ENCODE peak calls at places on chromosome X, in four cellular contexts. E is NT2/D1, L is H1, D is GM12878. A is an unnamed sample.

GRCh38 chrX:102985182-102985581 is 48.1 kb downstream of the RAB40AL start:
- DNase-seq in E (no peak), L (no peak), D (no peak), A (no peak)

GRCh38 chrX:153301746-153302145 is 19.8 kb downstream of the PNMA6F start:
- DNase-seq in E (no peak), L (no peak), D (no peak), A (no peak)

GRCh38 chrX:119698835-119699234 is 5.9 kb upstream of the SEPTIN6 start:
- DNase-seq in E (peak; percentile 81), L (no peak), D (no peak), A (peak; percentile 70)

GRCh38 chrX:44951572-44952067 is 78.6 kb downstream of the KDM6A start:
- DNase-seq in E (no peak), L (no peak), D (no peak), A (no peak)

GRCh38 chrX:119381349-119381944 is 17.7 kb upstream of the SLC25A43 start:
- DNase-seq in E (no peak), L (no peak), D (no peak), A (no peak)

GRCh38 chrX:38109042-38109904 is 102.9 kb downstream of the SYTL5 start:
- DNase-seq in E (no peak), L (no peak), D (no peak), A (no peak)

GRCh38 chrX:49060914-49061313 is 2.1 kb downstream of the CCDC120 start:
- DNase-seq in E (no peak), L (no peak), D (no peak), A (no peak)

GRCh38 chrX:17860811-17861495 is at the start of gene RAI2:
- DNase-seq in E (no peak), L (peak; percentile 51), D (no peak), A (peak; percentile 40)

GRCh38 chrX:11016728-11017127 is 94.4 kb upstream of the HCCS start:
- DNase-seq in E (no peak), L (no peak), D (no peak), A (no peak)

GRCh38 chrX:17030092-17030491 is 83.6 kb downstream of the REPS2 start:
- DNase-seq in E (no peak), L (no peak), D (no peak), A (no peak)

GRCh38 chrX:32137525-32137924 is 1065.7 kb upstream of the FTHL17 start:
- DNase-seq in E (peak; percentile 27), L (peak; percentile 54), D (no peak), A (no peak)

GRCh38 chrX:73647212-73647611 is 84.2 kb downstream of the CHIC1 start:
- DNase-seq in E (no peak), L (no peak), D (no peak), A (no peak)

DNA sequence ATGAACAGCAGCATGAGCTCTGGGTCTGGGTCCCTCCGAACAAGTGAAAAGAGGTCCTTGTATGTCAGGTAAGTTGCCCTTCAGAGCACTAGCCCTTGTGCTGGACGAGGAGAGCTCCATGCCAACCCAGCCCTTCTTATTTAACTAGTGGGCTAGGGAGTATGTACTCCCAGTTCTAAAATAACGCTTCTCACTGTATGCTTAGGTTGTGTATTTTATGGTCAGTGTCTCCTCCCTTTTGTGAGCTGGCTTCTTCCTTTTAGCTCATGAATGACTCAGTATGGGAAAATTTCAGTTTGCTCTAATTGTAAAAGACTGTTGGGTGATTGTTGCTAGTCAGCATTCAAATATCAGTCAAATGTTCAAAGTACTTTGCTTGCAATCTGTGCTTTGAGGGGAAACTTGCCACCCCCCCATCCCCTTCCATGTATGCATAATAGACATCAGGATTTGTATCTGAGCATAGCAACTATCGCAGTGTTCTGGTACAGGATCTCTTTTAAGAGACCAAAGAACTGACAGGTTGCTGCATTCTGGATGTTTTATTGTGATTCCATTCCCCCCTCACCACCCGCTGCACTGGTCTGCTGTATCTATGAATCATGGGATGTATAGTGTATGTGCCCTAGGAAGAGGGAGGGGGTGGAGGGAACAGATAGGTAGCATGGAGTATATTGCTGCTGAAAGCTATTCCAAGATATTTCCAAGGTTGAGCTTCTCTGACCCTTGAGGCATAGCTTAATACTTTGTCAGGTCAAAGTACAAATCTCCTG is 34.7 kb downstream of the DLG3 start:
- DNase-seq in E (no peak), L (no peak), D (no peak), A (no peak)
- TF ChIP-seq SUZ12 in E (no peak), L (no peak), D (no peak), A (no peak)

GRCh38 chrX:117645639-117646038 is 471.0 kb downstream of the KLHL13 start:
- DNase-seq in E (no peak), L (no peak), D (no peak), A (no peak)
- TF ChIP-seq SUZ12 in E (no peak), L (no peak), D (no peak), A (no peak)

GRCh38 chrX:2351999-2352995 is 148.5 kb downstream of the DHRSX start:
- DNase-seq in E (no peak), L (no peak), D (no peak), A (no peak)
- TF ChIP-seq SUZ12 in E (no peak), L (no peak), D (no peak), A (no peak)

GRCh38 chrX:111133389-111133788 is 37.4 kb downstream of the PAK3 start:
- DNase-seq in E (no peak), L (no peak), D (no peak), A (no peak)
- TF ChIP-seq SUZ12 in E (no peak), L (no peak), D (no peak), A (no peak)

GRCh38 chrX:22373766-22374165 is 101.1 kb downstream of the CBLL2 start:
- DNase-seq in E (no peak), L (no peak), D (no peak), A (no peak)
- TF ChIP-seq SUZ12 in E (no peak), L (no peak), D (no peak), A (no peak)

A was measured in HEK293T.